ENCODE peak calls at places on chromosomes 2 and 18, in eight cellular contexts. D, R, J, A, C, M, K and X are unnamed samples.

GRCh38 chr2:226798422-226799210 is 1.0 kb downstream of the IRS1 start:
- DNase-seq in A (no peak), R (no peak), D (peak), M (peak), K (no peak), C (peak), J (peak), X (no peak)

GRCh38 chr2:9138507-9139085 is 68.0 kb upstream of the ASAP2 start:
- DNase-seq in R (no peak), M (no peak), K (no peak), J (no peak), A (no peak), D (no peak), C (no peak), X (no peak)

GRCh38 chr2:203936535-203936934 is at the start of gene ICOS:
- DNase-seq in K (no peak), J (no peak), M (no peak), D (no peak), A (peak), C (peak), R (no peak), X (no peak)

GRCh38 chr18:33440384-33441043 is at the start of gene CCDC178:
- DNase-seq in A (no peak), R (peak), K (no peak), J (peak), D (peak), M (no peak), C (no peak), X (no peak)

GRCh38 chr18:79965119-79965902 is 868 bp downstream of the HSBP1L1 start:
- DNase-seq in D (peak), J (no peak), A (no peak), R (no peak), C (no peak), M (peak), K (no peak), X (no peak)

GRCh38 chr2:187390891-187391290 is 57.2 kb downstream of the CALCRL start:
- DNase-seq in R (no peak), K (no peak), D (peak), A (no peak), C (no peak), M (peak), J (no peak), X (no peak)

GRCh38 chr18:65352183-65352582 is 398.6 kb upstream of the CDH7 start:
- DNase-seq in R (no peak), J (no peak), M (no peak), K (no peak), D (peak), A (no peak), C (no peak), X (no peak)

GRCh38 chr2:107712857-107713256 is 113.8 kb upstream of the RGPD4 start:
- DNase-seq in K (no peak), A (no peak), R (no peak), D (no peak), J (no peak), C (no peak), M (no peak), X (no peak)

GRCh38 chr2:207088839-207089238 is 76.9 kb downstream of the KLF7 start:
- DNase-seq in C (no peak), J (no peak), A (no peak), D (no peak), R (no peak), K (no peak), M (no peak), X (no peak)

GRCh38 chr2:136060401-136060940 is 57.5 kb downstream of the CXCR4 start:
- DNase-seq in A (no peak), K (no peak), J (no peak), R (no peak), D (no peak), M (no peak), C (no peak), X (no peak)

GRCh38 chr2:128086244-128086643 is 4.8 kb upstream of the UGGT1 start:
- DNase-seq in D (no peak), A (no peak), C (no peak), K (no peak), R (no peak), M (no peak), J (no peak), X (no peak)

GRCh38 chr2:138507267-138507666 is 5.7 kb downstream of the SPOPL start:
- DNase-seq in M (no peak), C (no peak), D (no peak), K (no peak), A (no peak), R (no peak), J (no peak), X (no peak)

GRCh38 chr2:163735692-163736432 is at the start of gene FIGN:
- DNase-seq in M (peak), D (peak), C (no peak), A (no peak), K (peak), J (peak), R (peak), X (peak)

GRCh38 chr2:23055251-23055650 is 329.7 kb upstream of the KLHL29 start:
- DNase-seq in K (no peak), D (no peak), C (no peak), J (no peak), M (no peak), A (no peak), R (no peak), X (no peak)

GRCh38 chr2:156321243-156321904 is 11.1 kb downstream of the NR4A2 start:
- DNase-seq in D (no peak), M (no peak), K (no peak), A (no peak), C (peak), J (peak), R (no peak), X (no peak)

GRCh38 chr2:8599421-8600242 is 82.2 kb upstream of the ID2 start:
- DNase-seq in C (no peak), J (no peak), D (no peak), K (no peak), A (no peak), R (no peak), M (no peak), X (no peak)

GRCh38 chr2:205060269-205060668 is 515.0 kb downstream of the PARD3B start:
- DNase-seq in R (no peak), A (no peak), C (no peak), D (peak), M (peak), J (no peak), K (no peak), X (no peak)

GRCh38 chr2:25760319-25760718 is 86.9 kb upstream of the DTNB start:
- DNase-seq in M (no peak), C (no peak), A (no peak), R (no peak), K (no peak), J (no peak), D (no peak), X (no peak)

GRCh38 chr2:170362895-170363582 is 185.1 kb downstream of the MYO3B start:
- DNase-seq in J (no peak), R (no peak), M (no peak), D (no peak), C (no peak), A (no peak), K (peak), X (peak)

GRCh38 chr18:64994370-64994769 is 756.4 kb upstream of the CDH7 start:
- DNase-seq in K (no peak), D (no peak), J (no peak), R (no peak), A (no peak), C (no peak), M (no peak), X (no peak)

GRCh38 chr2:239978381-239978780 is 46.8 kb downstream of the NDUFA10 start:
- DNase-seq in R (no peak), D (no peak), K (no peak), M (peak), A (no peak), C (no peak), J (no peak), X (no peak)

GRCh38 chr2:190505696-190506095 is 28.8 kb downstream of the NEMP2 start:
- DNase-seq in A (no peak), M (no peak), J (no peak), R (no peak), C (no peak), D (no peak), K (no peak), X (no peak)

GRCh38 chr2:105336786-105337121 is 586 bp upstream of the C2orf49 start:
- DNase-seq in C (no peak), D (no peak), J (no peak), K (no peak), A (no peak), M (no peak), R (no peak), X (no peak)

GRCh38 chr2:240127911-240128607 is 8.0 kb downstream of the COPS9 start:
- DNase-seq in C (no peak), A (no peak), R (no peak), M (no peak), J (no peak), K (no peak), D (no peak), X (no peak)

GRCh38 chr18:50203801-50204604 is 9.1 kb upstream of the MYO5B start:
- DNase-seq in R (no peak), C (no peak), K (peak), M (no peak), A (no peak), D (peak), J (no peak), X (peak)

GRCh38 chr2:184780944-184781343 is 182.6 kb downstream of the ZNF804A start:
- DNase-seq in M (no peak), J (no peak), C (no peak), K (no peak), A (no peak), D (no peak), R (no peak), X (no peak)

GRCh38 chr18:70659026-70659726 is 370.3 kb downstream of the SOCS6 start:
- DNase-seq in M (no peak), A (peak), D (peak), K (no peak), J (peak), R (no peak), C (peak), X (no peak)

GRCh38 chr18:63309422-63309821 is 10.1 kb downstream of the BCL2 start:
- DNase-seq in J (no peak), D (no peak), A (no peak), K (no peak), C (peak), R (no peak), M (no peak), X (no peak)

GRCh38 chr2:86603892-86604291 is 19.8 kb downstream of the RNF103 start:
- DNase-seq in R (no peak), M (no peak), J (no peak), A (no peak), D (no peak), K (no peak), C (no peak), X (no peak)

GRCh38 chr2:47094519-47095155 is 60.5 kb downstream of the STPG4 start:
- DNase-seq in D (no peak), J (no peak), A (no peak), R (no peak), M (no peak), K (no peak), C (no peak), X (no peak)

GRCh38 chr2:199228887-199229819 is 228.6 kb downstream of the SATB2 start:
- DNase-seq in C (no peak), R (no peak), A (peak), M (peak), J (no peak), K (no peak), D (peak), X (no peak)

GRCh38 chr2:58215429-58215828 is 25.7 kb downstream of the FANCL start:
- DNase-seq in M (no peak), J (no peak), K (no peak), R (no peak), D (peak), C (no peak), A (no peak), X (no peak)

GRCh38 chr2:40284797-40285196 is 167.1 kb downstream of the SLC8A1 start:
- DNase-seq in D (no peak), C (no peak), A (no peak), M (no peak), K (no peak), R (no peak), J (no peak), X (no peak)

GRCh38 chr2:156322681-156323211 is 9.8 kb downstream of the NR4A2 start:
- DNase-seq in C (no peak), A (no peak), M (no peak), R (no peak), K (no peak), D (no peak), J (no peak), X (no peak)

GRCh38 chr2:189421644-189422043 is 19.6 kb upstream of the WDR75 start:
- DNase-seq in R (no peak), D (peak), K (no peak), M (peak), A (no peak), J (no peak), C (no peak), X (no peak)

GRCh38 chr2:10161206-10161931 is 38.8 kb downstream of the RRM2 start:
- DNase-seq in D (peak), K (no peak), A (no peak), C (no peak), R (no peak), J (no peak), M (no peak), X (no peak)

GRCh38 chr2:48080534-48081316 is 174.4 kb upstream of the FBXO11 start:
- DNase-seq in R (no peak), K (no peak), A (no peak), J (no peak), M (no peak), D (no peak), C (no peak), X (no peak)